ENCODE peak calls at places on chromosomes 4 and X, in eight cellular contexts. W, J, Y, L, I, K, H and V are unnamed samples.

GRCh38 chrX:17065100-17065499 is 118.6 kb downstream of the REPS2 start:
- DNase-seq in Y (no peak), J (no peak), W (no peak), I (no peak), K (no peak), L (no peak), H (no peak), V (no peak)

GRCh38 chr4:102541708-102542107 is 40.5 kb downstream of the NFKB1 start:
- DNase-seq in J (no peak), K (no peak), W (no peak), L (peak), H (no peak), I (peak), Y (no peak), V (no peak)

GRCh38 chrX:45322382-45322781 is 121.7 kb upstream of the DIPK2B start:
- DNase-seq in I (peak), L (peak), K (peak), J (no peak), H (no peak), W (peak), Y (peak), V (peak)

GRCh38 chr4:185395255-185395955 is at the start of gene LRP2BP:
- DNase-seq in Y (no peak), W (no peak), I (no peak), J (no peak), L (no peak), K (no peak), H (no peak), V (peak)

GRCh38 chr4:122665148-122665547 is 44.3 kb upstream of the IL21 start:
- DNase-seq in L (no peak), Y (no peak), K (no peak), I (no peak), H (no peak), W (peak), J (no peak), V (no peak)

GRCh38 chr4:153228512-153229145 is 24.4 kb downstream of the TRIM2 start:
- DNase-seq in H (no peak), I (no peak), L (peak), Y (no peak), W (no peak), J (no peak), K (no peak), V (no peak)

GRCh38 chr4:153067376-153067775 is 131.3 kb downstream of the FHDC1 start:
- DNase-seq in J (no peak), H (no peak), I (no peak), Y (no peak), W (no peak), K (no peak), L (peak), V (peak)

GRCh38 chr4:153374471-153374870 is 30.0 kb downstream of the MND1 start:
- DNase-seq in H (no peak), L (no peak), K (no peak), J (no peak), Y (no peak), W (peak), I (no peak), V (peak)

GRCh38 chr4:122922877-122923511 is 597 bp upstream of the NUDT6 start:
- DNase-seq in I (peak), J (peak), L (peak), W (peak), K (peak), Y (peak), H (peak), V (no peak)